ENCODE peak calls at places on chromosomes 2 and 18, in four cellular contexts. One of them, this sample, is unnamed.

GRCh38 chr2:240438810-240439697 is 3.6 kb downstream of the GPC1 start:
- DNase-seq in stimulated activated CD4-positive, alpha-beta T cell treated with anti-CD3 and anti-CD28 coated beads, Interleukin-15, amount 100 ng/mL, for 1 hour: no peak
- DNase-seq in stimulated activated naive B cell treated with anti-CD40 and anti-IgM and Interleukin-4, amounts not matched to agents 10 μg/mL and 1 μg/mL and 100 μg/mL, for 72 hours: no peak
- DNase-seq in iPS-NIHi11: no peak
- DNase-seq in this sample: no peak

GRCh38 chr18:72107647-72108046 is 436.5 kb downstream of the CBLN2 start:
- DNase-seq in stimulated activated CD4-positive, alpha-beta T cell treated with anti-CD3 and anti-CD28 coated beads, Interleukin-15, amount 100 ng/mL, for 1 hour: no peak
- DNase-seq in stimulated activated naive B cell treated with anti-CD40 and anti-IgM and Interleukin-4, amounts not matched to agents 10 μg/mL and 1 μg/mL and 100 μg/mL, for 72 hours: no peak
- DNase-seq in iPS-NIHi11: peak; percentile 54
- DNase-seq in this sample: no peak

GRCh38 chr2:55809875-55810620 is 113.5 kb downstream of the EFEMP1 start:
- DNase-seq in stimulated activated CD4-positive, alpha-beta T cell treated with anti-CD3 and anti-CD28 coated beads, Interleukin-15, amount 100 ng/mL, for 1 hour: no peak
- DNase-seq in stimulated activated naive B cell treated with anti-CD40 and anti-IgM and Interleukin-4, amounts not matched to agents 10 μg/mL and 1 μg/mL and 100 μg/mL, for 72 hours: no peak
- DNase-seq in iPS-NIHi11: no peak
- DNase-seq in this sample: no peak

GRCh38 chr18:9025104-9025838 is 77.2 kb upstream of the NDUFV2 start:
- DNase-seq in stimulated activated CD4-positive, alpha-beta T cell treated with anti-CD3 and anti-CD28 coated beads, Interleukin-15, amount 100 ng/mL, for 1 hour: no peak
- DNase-seq in stimulated activated naive B cell treated with anti-CD40 and anti-IgM and Interleukin-4, amounts not matched to agents 10 μg/mL and 1 μg/mL and 100 μg/mL, for 72 hours: no peak
- DNase-seq in iPS-NIHi11: no peak
- DNase-seq in this sample: no peak

GRCh38 chr2:10646153-10646552 is 43.6 kb downstream of the NOL10 start:
- DNase-seq in stimulated activated CD4-positive, alpha-beta T cell treated with anti-CD3 and anti-CD28 coated beads, Interleukin-15, amount 100 ng/mL, for 1 hour: no peak
- DNase-seq in stimulated activated naive B cell treated with anti-CD40 and anti-IgM and Interleukin-4, amounts not matched to agents 10 μg/mL and 1 μg/mL and 100 μg/mL, for 72 hours: no peak
- DNase-seq in iPS-NIHi11: no peak
- DNase-seq in this sample: no peak

GRCh38 chr2:189849550-189849949 is 65.3 kb downstream of the PMS1 start:
- DNase-seq in stimulated activated CD4-positive, alpha-beta T cell treated with anti-CD3 and anti-CD28 coated beads, Interleukin-15, amount 100 ng/mL, for 1 hour: no peak
- DNase-seq in stimulated activated naive B cell treated with anti-CD40 and anti-IgM and Interleukin-4, amounts not matched to agents 10 μg/mL and 1 μg/mL and 100 μg/mL, for 72 hours: no peak
- DNase-seq in iPS-NIHi11: no peak
- DNase-seq in this sample: no peak

GRCh38 chr2:234951386-234952269 is at the start of gene SH3BP4:
- DNase-seq in stimulated activated CD4-positive, alpha-beta T cell treated with anti-CD3 and anti-CD28 coated beads, Interleukin-15, amount 100 ng/mL, for 1 hour: peak; percentile 24
- DNase-seq in stimulated activated naive B cell treated with anti-CD40 and anti-IgM and Interleukin-4, amounts not matched to agents 10 μg/mL and 1 μg/mL and 100 μg/mL, for 72 hours: peak; percentile 44
- DNase-seq in iPS-NIHi11: peak; percentile 97
- DNase-seq in this sample: peak; percentile 96

GRCh38 chr18:59704146-59704545 is 6.9 kb upstream of the CCBE1 start:
- DNase-seq in stimulated activated CD4-positive, alpha-beta T cell treated with anti-CD3 and anti-CD28 coated beads, Interleukin-15, amount 100 ng/mL, for 1 hour: no peak
- DNase-seq in stimulated activated naive B cell treated with anti-CD40 and anti-IgM and Interleukin-4, amounts not matched to agents 10 μg/mL and 1 μg/mL and 100 μg/mL, for 72 hours: no peak
- DNase-seq in iPS-NIHi11: no peak
- DNase-seq in this sample: no peak

GRCh38 chr2:28656937-28657615 is 94.6 kb upstream of the PPP1CB start:
- DNase-seq in stimulated activated CD4-positive, alpha-beta T cell treated with anti-CD3 and anti-CD28 coated beads, Interleukin-15, amount 100 ng/mL, for 1 hour: no peak
- DNase-seq in stimulated activated naive B cell treated with anti-CD40 and anti-IgM and Interleukin-4, amounts not matched to agents 10 μg/mL and 1 μg/mL and 100 μg/mL, for 72 hours: no peak
- DNase-seq in iPS-NIHi11: no peak
- DNase-seq in this sample: no peak

GRCh38 chr2:177753682-177754475 is 318.7 kb downstream of the PDE11A start:
- DNase-seq in stimulated activated CD4-positive, alpha-beta T cell treated with anti-CD3 and anti-CD28 coated beads, Interleukin-15, amount 100 ng/mL, for 1 hour: no peak
- DNase-seq in stimulated activated naive B cell treated with anti-CD40 and anti-IgM and Interleukin-4, amounts not matched to agents 10 μg/mL and 1 μg/mL and 100 μg/mL, for 72 hours: no peak
- DNase-seq in iPS-NIHi11: peak; percentile 55
- DNase-seq in this sample: peak; percentile 54

GRCh38 chr2:179470102-179470501 is 205.5 kb upstream of the SESTD1 start:
- DNase-seq in stimulated activated CD4-positive, alpha-beta T cell treated with anti-CD3 and anti-CD28 coated beads, Interleukin-15, amount 100 ng/mL, for 1 hour: no peak
- DNase-seq in stimulated activated naive B cell treated with anti-CD40 and anti-IgM and Interleukin-4, amounts not matched to agents 10 μg/mL and 1 μg/mL and 100 μg/mL, for 72 hours: no peak
- DNase-seq in iPS-NIHi11: peak; percentile 15
- DNase-seq in this sample: no peak

GRCh38 chr18:48711651-48712486 is 173.0 kb downstream of the CTIF start:
- DNase-seq in stimulated activated CD4-positive, alpha-beta T cell treated with anti-CD3 and anti-CD28 coated beads, Interleukin-15, amount 100 ng/mL, for 1 hour: no peak
- DNase-seq in stimulated activated naive B cell treated with anti-CD40 and anti-IgM and Interleukin-4, amounts not matched to agents 10 μg/mL and 1 μg/mL and 100 μg/mL, for 72 hours: peak; percentile 18
- DNase-seq in iPS-NIHi11: peak; percentile 66
- DNase-seq in this sample: peak; percentile 60

GRCh38 chr2:152200562-152201465 is 25.3 kb upstream of the STAM2 start:
- DNase-seq in stimulated activated CD4-positive, alpha-beta T cell treated with anti-CD3 and anti-CD28 coated beads, Interleukin-15, amount 100 ng/mL, for 1 hour: no peak
- DNase-seq in stimulated activated naive B cell treated with anti-CD40 and anti-IgM and Interleukin-4, amounts not matched to agents 10 μg/mL and 1 μg/mL and 100 μg/mL, for 72 hours: no peak
- DNase-seq in iPS-NIHi11: peak; percentile 58
- DNase-seq in this sample: peak; percentile 21

GRCh38 chr2:121210691-121211090 is 74.3 kb downstream of the TFCP2L1 start:
- DNase-seq in stimulated activated CD4-positive, alpha-beta T cell treated with anti-CD3 and anti-CD28 coated beads, Interleukin-15, amount 100 ng/mL, for 1 hour: no peak
- DNase-seq in stimulated activated naive B cell treated with anti-CD40 and anti-IgM and Interleukin-4, amounts not matched to agents 10 μg/mL and 1 μg/mL and 100 μg/mL, for 72 hours: no peak
- DNase-seq in iPS-NIHi11: no peak
- DNase-seq in this sample: no peak

GRCh38 chr2:33168973-33169372 is 222.2 kb downstream of the LTBP1 start:
- DNase-seq in stimulated activated CD4-positive, alpha-beta T cell treated with anti-CD3 and anti-CD28 coated beads, Interleukin-15, amount 100 ng/mL, for 1 hour: no peak
- DNase-seq in stimulated activated naive B cell treated with anti-CD40 and anti-IgM and Interleukin-4, amounts not matched to agents 10 μg/mL and 1 μg/mL and 100 μg/mL, for 72 hours: no peak
- DNase-seq in iPS-NIHi11: no peak
- DNase-seq in this sample: no peak